ENCODE peak calls at places on chromosomes 2 and 18, in five cellular contexts. A is Karpas-422, J is Panc1, D is psoas muscle, F is colonic mucosa. N is an unnamed sample. For H3K4me1, the result is how much of the 10 kb centered on the place peaks cover.

GRCh38 chr18:12879840-12880531 is 4.1 kb downstream of the PTPN2 start:
- DNase-seq in A (peak), J (no peak), D (no peak), F (no peak), N (no peak)

GRCh38 chr2:48278590-48278989 is 251.4 kb upstream of the STON1 start:
- DNase-seq in A (no peak), J (no peak), D (no peak), F (no peak), N (no peak)

GRCh38 chr2:118312963-118313756 is 224.9 kb downstream of the INSIG2 start:
- DNase-seq in A (no peak), J (no peak), D (no peak), F (no peak), N (no peak)

GRCh38 chr2:233359823-233360222 is 5.5 kb downstream of the DGKD start:
- DNase-seq in A (no peak), J (no peak), D (no peak), F (no peak), N (no peak)

GRCh38 chr18:74499633-74500032 is 3.5 kb downstream of the CNDP2 start:
- DNase-seq in A (peak), J (no peak), D (peak), F (peak), N (peak)

GRCh38 chr2:29923110-29923721 is 1.8 kb upstream of the ALK start:
- DNase-seq in A (peak), J (peak), D (peak), F (peak), N (peak)

GRCh38 chr18:34801769-34802168 is 91.7 kb downstream of the DTNA start:
- DNase-seq in A (no peak), J (no peak), D (no peak), F (no peak), N (no peak)

GRCh38 chr18:78196280-78196679 is 783.3 kb upstream of the SALL3 start:
- DNase-seq in A (no peak), J (no peak), D (no peak), F (no peak), N (no peak)

GRCh38 chr2:123363076-123363475 is 662.0 kb upstream of the CNTNAP5 start:
- DNase-seq in A (peak), J (no peak), D (no peak), F (no peak), N (no peak)

GRCh38 chr2:64846175-64846574 is 143.0 kb upstream of the SLC1A4 start:
- DNase-seq in A (no peak), J (no peak), D (no peak), F (no peak), N (no peak)

GRCh38 chr2:3175568-3175955 is 202.1 kb downstream of the EIPR1 start:
- DNase-seq in A (no peak), J (no peak), D (no peak), F (no peak), N (no peak)

GRCh38 chr2:1990724-1991123 is 246.4 kb upstream of the PXDN start:
- DNase-seq in A (no peak), J (no peak), D (no peak), F (no peak), N (peak)

GRCh38 chr2:58081000-58081399 is 34.4 kb downstream of the VRK2 start:
- DNase-seq in A (no peak), J (no peak), D (no peak), F (no peak), N (no peak)

GRCh38 chr2:16291731-16292550 is 351.6 kb downstream of the MYCN start:
- DNase-seq in A (no peak), J (no peak), D (no peak), F (no peak), N (no peak)

GRCh38 chr2:180975585-180975984 is 4.8 kb upstream of the UBE2E3 start:
- DNase-seq in A (no peak), J (no peak), D (no peak), F (no peak), N (no peak)

GRCh38 chr2:97712693-97713295 is 582 bp upstream of the ZAP70 start:
- DNase-seq in A (no peak), J (no peak), D (no peak), F (no peak), N (no peak)

GRCh38 chr2:156242874-156243273 is 89.6 kb downstream of the NR4A2 start:
- DNase-seq in A (no peak), J (no peak), D (no peak), F (no peak), N (no peak)

GRCh38 chr2:71595549-71595948 is 142.2 kb downstream of the DYSF start:
- DNase-seq in A (no peak), J (no peak), D (no peak), F (no peak), N (no peak)

GRCh38 chr2:67503066-67503795 is 106.1 kb downstream of the ETAA1 start:
- DNase-seq in A (no peak), J (no peak), D (no peak), F (no peak), N (no peak)

GRCh38 chr2:219000569-219000960 is 7.3 kb upstream of the CRYBA2 start:
- DNase-seq in A (no peak), J (no peak), D (no peak), F (peak), N (no peak)

GRCh38 chr2:16189019-16189850 is 248.9 kb downstream of the MYCN start:
- DNase-seq in A (no peak), J (no peak), D (no peak), F (no peak), N (no peak)

GRCh38 chr2:181585732-181586131 is 71.2 kb downstream of the CERKL start:
- DNase-seq in A (peak), J (no peak), D (no peak), F (no peak), N (no peak)

GRCh38 chr2:241272298-241272721 is 43.2 kb downstream of the HDLBP start:
- DNase-seq in A (no peak), J (no peak), D (peak), F (peak), N (peak)
- H3K4me1 ChIP-seq in A (under half), J (under half), D (under half), F (under half), N (under half)

GRCh38 chr2:174780191-174780590 is 15.9 kb upstream of the CHRNA1 start:
- DNase-seq in A (no peak), J (no peak), D (no peak), F (no peak), N (no peak)
- H3K27ac ChIP-seq in A (no peak), J (no peak), D (no peak), F (no peak), N (no peak)

DNA sequence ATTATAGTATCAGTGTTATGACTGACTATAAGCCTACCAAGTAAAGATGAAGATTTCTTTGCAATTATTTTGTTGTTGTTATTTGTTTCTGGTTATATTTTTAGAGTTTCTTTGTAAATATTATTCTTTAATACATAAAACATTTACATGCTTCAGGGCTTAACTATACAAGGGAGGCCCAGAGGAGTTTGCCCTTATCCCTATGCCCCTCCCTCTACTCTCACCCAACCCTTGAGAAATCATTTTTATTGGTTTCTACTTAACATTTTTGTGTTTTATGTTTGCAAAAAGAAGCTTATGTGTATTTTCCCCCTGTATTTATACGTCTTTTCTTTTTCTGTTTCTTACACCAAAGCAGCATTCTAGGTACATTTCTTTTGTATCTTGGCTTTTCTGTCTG is 30.5 kb downstream of the MRPS9 start:
- DNase-seq in A (no peak), J (no peak), D (no peak), F (no peak), N (no peak)
- H3K4me1 ChIP-seq in A (under half), J (under half), D (under half), F (under half), N (under half)

GRCh38 chr2:237629188-237629534 is 1.8 kb downstream of the LRRFIP1 start:
- DNase-seq in A (no peak), J (no peak), D (no peak), F (no peak), N (no peak)
- H3K27ac ChIP-seq in A (no peak), J (no peak), D (peak), F (no peak), N (no peak)

GRCh38 chr2:101759162-101759561 is 61.7 kb downstream of the MAP4K4 start:
- DNase-seq in A (no peak), J (no peak), D (no peak), F (no peak), N (peak)
- H3K4me1 ChIP-seq in A (under half), J (half or more), D (under half), F (under half), N (under half)

N was measured in adrenal gland.